ENCODE peak calls at places on chromosomes 6 and 20, in five cellular contexts. N, C, F, M and V are unnamed samples.

GRCh38 chr20:33857722-33858563 is 46.8 kb downstream of the CHMP4B start:
- DNase-seq in N (no peak), C (no peak), F (no peak), M (no peak), V (no peak)

GRCh38 chr6:129842137-129842536 is 19.0 kb downstream of the TMEM244 start:
- DNase-seq in N (no peak), C (no peak), F (no peak), M (no peak), V (no peak)

GRCh38 chr6:9405369-9405768 is 970.0 kb upstream of the SLC35B3 start:
- DNase-seq in N (peak; percentile 76), C (peak; percentile 95), F (no peak), M (no peak), V (no peak)

GRCh38 chr6:32973144-32973854 is 4.9 kb downstream of the BRD2 start:
- DNase-seq in N (no peak), C (peak; percentile 27), F (no peak), M (no peak), V (peak; percentile 64)

GRCh38 chr20:16944753-16945152 is 196.6 kb downstream of the OTOR start:
- DNase-seq in N (no peak), C (no peak), F (no peak), M (no peak), V (no peak)

GRCh38 chr6:54291738-54292137 is 16.5 kb upstream of the TINAG start:
- DNase-seq in N (peak; percentile 50), C (peak; percentile 66), F (peak; percentile 32), M (no peak), V (no peak)

GRCh38 chr20:63087236-63087871 is 80.6 kb upstream of the BHLHE23 start:
- DNase-seq in N (no peak), C (no peak), F (no peak), M (no peak), V (no peak)

GRCh38 chr6:110449545-110449903 is 26.9 kb downstream of the SLC22A16 start:
- DNase-seq in N (no peak), C (no peak), F (no peak), M (no peak), V (no peak)

GRCh38 chr6:142014515-142014914 is 118.2 kb upstream of the GJE1 start:
- DNase-seq in N (peak; percentile 66), C (peak; percentile 93), F (no peak), M (no peak), V (no peak)

GRCh38 chr20:36881888-36882287 is 6.0 kb downstream of the TLDC2 start:
- DNase-seq in N (peak; percentile 90), C (no peak), F (peak; percentile 73), M (no peak), V (no peak)

GRCh38 chr20:10667560-10668167 is 6.1 kb downstream of the JAG1 start:
- DNase-seq in N (peak; percentile 49), C (no peak), F (no peak), M (no peak), V (no peak)

GRCh38 chr6:125165256-125165655 is 11.7 kb downstream of the TPD52L1 start:
- DNase-seq in N (no peak), C (no peak), F (no peak), M (no peak), V (no peak)

GRCh38 chr20:36439040-36439730 is 102.1 kb upstream of the MYL9 start:
- DNase-seq in N (peak; percentile 88), C (peak; percentile 78), F (peak; percentile 82), M (peak; percentile 79), V (peak; percentile 86)

GRCh38 chr6:7697820-7698623 is 27.9 kb upstream of the BMP6 start:
- DNase-seq in N (peak; percentile 60), C (peak; percentile 90), F (no peak), M (no peak), V (no peak)

GRCh38 chr6:43128926-43129325 is 42.1 kb upstream of the SRF start:
- DNase-seq in N (no peak), C (no peak), F (peak; percentile 4), M (no peak), V (no peak)

GRCh38 chr6:118656822-118657451 is 5.5 kb upstream of the CEP85L start:
- DNase-seq in N (no peak), C (no peak), F (no peak), M (no peak), V (no peak)

GRCh38 chr20:25285091-25285647 is 37.3 kb downstream of the PYGB start:
- DNase-seq in N (no peak), C (no peak), F (no peak), M (no peak), V (peak; percentile 27)

GRCh38 chr20:57243480-57244220 is 22.8 kb downstream of the BMP7 start:
- DNase-seq in N (peak; percentile 78), C (no peak), F (no peak), M (no peak), V (no peak)

GRCh38 chr20:33262658-33263065 is 20.4 kb upstream of the BPIFB1 start:
- DNase-seq in N (peak; percentile 60), C (peak; percentile 74), F (no peak), M (peak; percentile 55), V (peak; percentile 62)

GRCh38 chr20:37913563-37914366 is 10.8 kb downstream of the VSTM2L start:
- DNase-seq in N (no peak), C (no peak), F (no peak), M (no peak), V (no peak)

GRCh38 chr20:36927704-36928103 is 23.8 kb downstream of the SAMHD1 start:
- DNase-seq in N (no peak), C (no peak), F (no peak), M (no peak), V (no peak)

GRCh38 chr6:166058064-166058739 is 109.4 kb downstream of the TBXT start:
- DNase-seq in N (no peak), C (no peak), F (no peak), M (no peak), V (no peak)

GRCh38 chr6:124679392-124679791 is 282.8 kb upstream of the RNF217 start:
- DNase-seq in N (peak; percentile 1), C (no peak), F (no peak), M (no peak), V (no peak)

GRCh38 chr6:35611235-35611634 is 77.5 kb downstream of the FKBP5 start:
- DNase-seq in N (no peak), C (no peak), F (no peak), M (no peak), V (no peak)

GRCh38 chr6:141452354-141452686 is 680.4 kb upstream of the GJE1 start:
- DNase-seq in N (no peak), C (no peak), F (no peak), M (no peak), V (no peak)

GRCh38 chr6:55925292-55925691 is 49.9 kb upstream of the BMP5 start:
- DNase-seq in N (peak; percentile 79), C (peak; percentile 95), F (no peak), M (no peak), V (no peak)

GRCh38 chr20:43583133-43583864 is 7.4 kb upstream of the IFT52 start:
- DNase-seq in N (no peak), C (no peak), F (no peak), M (no peak), V (no peak)

GRCh38 chr20:43579861-43580793 is 10.6 kb upstream of the IFT52 start:
- DNase-seq in N (no peak), C (peak; percentile 6), F (no peak), M (no peak), V (no peak)

GRCh38 chr20:43586641-43587040 is 4.1 kb upstream of the IFT52 start:
- DNase-seq in N (no peak), C (no peak), F (no peak), M (no peak), V (no peak)

GRCh38 chr20:43584448-43585138 is 6.1 kb upstream of the IFT52 start:
- DNase-seq in N (no peak), C (no peak), F (no peak), M (no peak), V (no peak)

DNA sequence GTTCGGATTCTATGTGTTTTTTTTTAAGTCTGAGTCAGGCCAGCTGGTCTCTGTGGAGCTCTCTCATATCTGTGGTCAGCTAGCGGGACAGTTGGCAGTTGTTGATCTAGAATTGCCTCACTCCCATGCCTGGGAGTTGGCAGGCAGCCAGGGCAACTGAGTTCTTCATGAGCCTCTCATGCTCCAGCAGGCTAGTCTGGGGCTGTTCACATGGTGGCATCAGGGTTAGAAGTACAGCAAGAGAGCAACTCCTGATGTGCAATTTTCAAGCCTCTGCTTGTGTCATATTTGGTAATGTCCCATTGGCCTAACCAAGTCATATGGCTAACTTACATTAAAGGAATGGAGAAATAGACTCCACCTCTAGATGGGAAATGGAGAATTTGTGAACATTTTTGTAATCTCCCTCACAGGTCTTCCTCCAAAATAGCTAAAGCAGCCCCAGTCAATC is 6.7 kb upstream of the IFT52 start:
- DNase-seq in N (peak; percentile 52), C (peak; percentile 37), F (no peak), M (no peak), V (no peak)
- TF ChIP-seq CTCF in N (no peak), C (no peak), F (no peak), M (no peak), V (no peak)

GRCh38 chr6:134689676-134690447 is 260.0 kb downstream of the ALDH8A1 start:
- DNase-seq in N (no peak), C (no peak), F (no peak), M (no peak), V (no peak)

GRCh38 chr6:134686071-134686470 is 263.8 kb downstream of the ALDH8A1 start:
- DNase-seq in N (peak; percentile 64), C (peak; percentile 31), F (no peak), M (no peak), V (no peak)

GRCh38 chr6:134689177-134689576 is 260.7 kb downstream of the ALDH8A1 start:
- DNase-seq in N (no peak), C (no peak), F (no peak), M (no peak), V (no peak)

GRCh38 chr6:134692008-134692407 is 257.9 kb downstream of the ALDH8A1 start:
- DNase-seq in N (no peak), C (no peak), F (no peak), M (no peak), V (no peak)

DNA sequence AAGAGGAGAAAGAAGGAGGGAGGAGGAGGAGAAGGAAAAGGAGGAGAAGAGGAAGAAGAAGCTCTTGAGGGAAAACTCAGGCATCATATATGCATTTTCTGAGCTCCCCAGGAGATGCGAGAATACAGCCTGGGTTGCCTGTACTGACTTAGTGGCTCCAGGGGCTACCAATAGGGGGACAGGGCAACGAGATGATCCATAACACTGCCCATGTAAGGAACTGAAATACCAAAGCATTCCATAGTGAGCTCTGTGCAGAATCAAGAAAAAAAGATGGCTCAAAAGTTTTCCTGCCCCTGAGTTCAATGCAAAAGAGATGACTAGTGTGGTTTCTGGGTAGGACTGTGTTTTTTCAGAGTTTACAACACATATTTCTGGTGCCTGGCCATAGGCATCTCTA is 258.7 kb downstream of the ALDH8A1 start:
- DNase-seq in N (no peak), C (no peak), F (no peak), M (no peak), V (no peak)
- TF ChIP-seq CTCF in N (no peak), C (no peak), F (no peak), M (no peak), V (no peak)

DNA sequence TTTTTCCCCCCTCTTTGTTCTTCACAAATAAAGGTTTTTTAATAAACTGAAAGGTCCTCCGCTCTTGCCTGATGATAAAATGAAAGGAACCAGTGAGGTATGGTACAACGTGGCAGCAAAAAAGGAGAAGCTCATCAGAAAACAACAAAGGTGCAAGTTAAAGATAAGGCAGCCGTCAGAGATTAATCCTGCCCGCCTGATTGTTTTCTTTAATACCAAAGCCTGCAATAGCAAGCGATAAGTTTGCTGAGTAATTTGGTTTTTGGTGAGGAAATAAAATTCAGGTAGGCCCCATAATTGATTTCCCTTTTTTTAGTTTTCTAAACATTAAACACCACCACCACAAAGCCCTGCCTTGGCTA is 177.9 kb downstream of the MBOAT1 start:
- DNase-seq in N (no peak), C (no peak), F (no peak), M (no peak), V (no peak)
- TF ChIP-seq CTCF in N (no peak), C (no peak), F (no peak), M (no peak), V (no peak)

GRCh38 chr20:47464380-47465101 is 37.1 kb upstream of the NCOA3 start:
- DNase-seq in N (peak; percentile 99), C (peak; percentile 100), F (no peak), M (no peak), V (peak; percentile 15)
- TF ChIP-seq CTCF in N (peak; percentile 84), C (peak; percentile 71), F (no peak), M (peak; percentile 47), V (peak; percentile 42)